ENCODE peak calls at places on chromosome 16, in nine cellular contexts. J, W, K, A, F, L, M, C and T are unnamed samples.

GRCh38 chr16:3012828-3013420 is at the start of gene CLDN9:
- DNase-seq in M (no peak), K (no peak), F (peak), W (peak), L (no peak), A (no peak), J (no peak), C (no peak), T (no peak)

GRCh38 chr16:82384897-82385296 is 214.9 kb upstream of the MPHOSPH6 start:
- DNase-seq in A (no peak), M (no peak), K (no peak), J (no peak), L (no peak), C (no peak), W (no peak), F (no peak), T (no peak)

GRCh38 chr16:881219-882097 is 80.9 kb upstream of the GNG13 start:
- DNase-seq in M (no peak), L (no peak), F (no peak), W (no peak), C (no peak), J (no peak), A (no peak), K (no peak), T (no peak)

GRCh38 chr16:87636050-87636684 is 33.9 kb downstream of the JPH3 start:
- DNase-seq in K (peak), J (peak), C (peak), L (peak), F (peak), A (peak), W (peak), M (peak), T (peak)

GRCh38 chr16:3274490-3274889 is 8.8 kb upstream of the ZNF263 start:
- DNase-seq in A (no peak), W (no peak), L (no peak), J (no peak), K (peak), F (peak), M (no peak), C (no peak), T (peak)

GRCh38 chr16:87414251-87414680 is 22.1 kb downstream of the MAP1LC3B start:
- DNase-seq in W (no peak), K (no peak), C (no peak), M (no peak), J (no peak), F (peak), L (peak), A (peak), T (no peak)

GRCh38 chr16:89319883-89320716 is 102.6 kb downstream of the ZNF778 start:
- DNase-seq in C (peak), M (no peak), L (no peak), F (peak), W (peak), A (no peak), K (peak), J (peak), T (peak)

GRCh38 chr16:24668481-24669001 is 60.9 kb upstream of the TNRC6A start:
- DNase-seq in J (peak), L (no peak), F (no peak), M (no peak), C (peak), K (peak), A (no peak), W (no peak), T (peak)

GRCh38 chr16:57665541-57665940 is 2.6 kb upstream of the ADGRG3 start:
- DNase-seq in J (no peak), W (no peak), C (no peak), K (no peak), L (no peak), A (no peak), F (no peak), M (no peak), T (no peak)

GRCh38 chr16:69057400-69058378 is 47.8 kb upstream of the HAS3 start:
- DNase-seq in A (no peak), W (no peak), J (peak), C (peak), L (no peak), K (peak), M (peak), F (peak), T (peak)

GRCh38 chr16:65910291-65910690 is 456.2 kb upstream of the CDH5 start:
- DNase-seq in F (no peak), W (no peak), J (no peak), M (no peak), L (no peak), A (no peak), K (no peak), C (no peak), T (no peak)

GRCh38 chr16:3881499-3881995 is 1.0 kb upstream of the CREBBP start:
- DNase-seq in M (no peak), J (no peak), K (no peak), A (no peak), L (peak), C (no peak), F (no peak), W (no peak), T (no peak)

GRCh38 chr16:46733319-46733830 is 14.8 kb downstream of the MYLK3 start:
- DNase-seq in A (no peak), M (no peak), K (no peak), J (no peak), F (no peak), W (no peak), L (no peak), C (no peak), T (no peak)

GRCh38 chr16:67697813-67698212 is 21.3 kb downstream of the GFOD2 start:
- DNase-seq in L (no peak), J (no peak), W (no peak), M (no peak), K (no peak), C (no peak), F (no peak), A (no peak), T (no peak)

GRCh38 chr16:89593841-89594240 is 18.3 kb downstream of the CPNE7 start:
- DNase-seq in M (no peak), W (no peak), L (no peak), F (no peak), A (no peak), K (no peak), C (no peak), J (no peak), T (no peak)

GRCh38 chr16:23504076-23504452 is 6.2 kb downstream of the GGA2 start:
- DNase-seq in C (no peak), W (no peak), M (no peak), A (no peak), K (peak), L (no peak), F (peak), J (peak), T (no peak)

GRCh38 chr16:4375717-4376116 is 4.1 kb downstream of the VASN start:
- DNase-seq in F (no peak), A (no peak), M (no peak), J (no peak), L (no peak), K (no peak), C (no peak), W (no peak), T (no peak)

GRCh38 chr16:2035431-2036199 is 8.9 kb downstream of the NHERF2 start:
- DNase-seq in W (no peak), M (no peak), A (no peak), L (peak), J (peak), K (peak), C (no peak), F (peak), T (peak)

GRCh38 chr16:1906052-1906845 is 12.0 kb downstream of the HS3ST6 start:
- DNase-seq in C (no peak), L (no peak), M (no peak), J (no peak), K (no peak), F (no peak), A (no peak), W (peak), T (no peak)

GRCh38 chr16:1194665-1195392 is 30.2 kb downstream of the TPSG1 start:
- DNase-seq in L (no peak), W (no peak), K (no peak), M (no peak), J (no peak), C (peak), A (no peak), F (no peak), T (no peak)

GRCh38 chr16:2428051-2428786 is 1.0 kb upstream of the CCNF start:
- DNase-seq in M (no peak), W (peak), K (no peak), L (peak), A (no peak), C (no peak), F (peak), J (peak), T (no peak)

GRCh38 chr16:61148930-61149329 is 887.3 kb downstream of the CDH8 start:
- DNase-seq in C (no peak), J (no peak), F (no peak), A (no peak), M (no peak), K (no peak), W (no peak), L (no peak), T (peak)

GRCh38 chr16:11145173-11145820 is 110.7 kb downstream of the SOCS1 start:
- DNase-seq in W (peak), F (no peak), J (no peak), K (no peak), M (no peak), C (no peak), L (no peak), A (no peak), T (no peak)

GRCh38 chr16:23435500-23435899 is 17.5 kb downstream of the COG7 start:
- DNase-seq in C (peak), K (no peak), W (peak), A (peak), J (peak), L (no peak), M (no peak), F (peak), T (peak)

GRCh38 chr16:68265078-68265925 is 976 bp downstream of the SLC7A6 start:
- DNase-seq in L (no peak), W (peak), J (peak), M (peak), F (peak), C (peak), K (peak), A (no peak), T (peak)

GRCh38 chr16:11407047-11407982 is 62.1 kb downstream of the RMI2 start:
- DNase-seq in J (peak), C (peak), M (no peak), K (peak), W (no peak), A (no peak), F (peak), L (peak), T (peak)

GRCh38 chr16:4496305-4496704 is 20.1 kb downstream of the HMOX2 start:
- DNase-seq in C (no peak), F (peak), M (no peak), K (peak), L (no peak), W (no peak), J (no peak), A (no peak), T (no peak)

GRCh38 chr16:57470683-57471082 is 8.2 kb downstream of the POLR2C start:
- DNase-seq in J (peak), F (no peak), W (peak), L (peak), K (no peak), C (peak), M (no peak), A (no peak), T (no peak)

GRCh38 chr16:47142469-47143328 is 1.0 kb downstream of the NETO2 start:
- DNase-seq in A (peak), M (no peak), K (peak), C (peak), W (peak), L (peak), F (peak), J (peak), T (peak)

GRCh38 chr16:2040450-2041105 is 7.1 kb downstream of the NTHL1 start:
- DNase-seq in A (no peak), L (peak), M (no peak), F (peak), W (no peak), J (no peak), C (no peak), K (no peak), T (no peak)

GRCh38 chr16:58026705-58027340 is 1.3 kb downstream of the MMP15 start:
- DNase-seq in C (no peak), J (no peak), A (no peak), M (no peak), L (peak), F (no peak), K (no peak), W (peak), T (peak)

GRCh38 chr16:48383204-48383876 is 1.9 kb downstream of the SIAH1 start:
- DNase-seq in A (no peak), W (no peak), M (no peak), L (no peak), C (no peak), K (no peak), F (no peak), J (peak), T (no peak)

GRCh38 chr16:57023541-57024249 is 34.3 kb downstream of the NLRC5 start:
- DNase-seq in J (no peak), M (no peak), L (no peak), W (no peak), C (no peak), F (no peak), A (no peak), K (no peak), T (no peak)

GRCh38 chr16:57128787-57129389 is 36.5 kb downstream of the CPNE2 start:
- DNase-seq in A (no peak), W (no peak), L (no peak), F (no peak), J (no peak), C (no peak), K (no peak), M (no peak), T (no peak)

GRCh38 chr16:12551530-12551929 is 252.2 kb downstream of the CPPED1 start:
- DNase-seq in C (no peak), W (no peak), K (no peak), M (no peak), F (no peak), A (no peak), L (no peak), J (no peak), T (no peak)

GRCh38 chr16:75506567-75506966 is 11.3 kb upstream of the CHST6 start:
- DNase-seq in M (no peak), K (peak), L (no peak), F (peak), A (no peak), C (peak), J (peak), W (no peak), T (peak)

GRCh38 chr16:1428511-1428910 is 2.4 kb upstream of the PERCC1 start:
- DNase-seq in K (no peak), J (peak), C (no peak), A (no peak), L (no peak), F (no peak), M (no peak), W (no peak), T (no peak)

GRCh38 chr16:80511824-80512223 is 29.0 kb upstream of the DYNLRB2 start:
- DNase-seq in K (no peak), L (no peak), F (no peak), A (no peak), M (no peak), C (no peak), J (no peak), W (no peak), T (no peak)

DNA sequence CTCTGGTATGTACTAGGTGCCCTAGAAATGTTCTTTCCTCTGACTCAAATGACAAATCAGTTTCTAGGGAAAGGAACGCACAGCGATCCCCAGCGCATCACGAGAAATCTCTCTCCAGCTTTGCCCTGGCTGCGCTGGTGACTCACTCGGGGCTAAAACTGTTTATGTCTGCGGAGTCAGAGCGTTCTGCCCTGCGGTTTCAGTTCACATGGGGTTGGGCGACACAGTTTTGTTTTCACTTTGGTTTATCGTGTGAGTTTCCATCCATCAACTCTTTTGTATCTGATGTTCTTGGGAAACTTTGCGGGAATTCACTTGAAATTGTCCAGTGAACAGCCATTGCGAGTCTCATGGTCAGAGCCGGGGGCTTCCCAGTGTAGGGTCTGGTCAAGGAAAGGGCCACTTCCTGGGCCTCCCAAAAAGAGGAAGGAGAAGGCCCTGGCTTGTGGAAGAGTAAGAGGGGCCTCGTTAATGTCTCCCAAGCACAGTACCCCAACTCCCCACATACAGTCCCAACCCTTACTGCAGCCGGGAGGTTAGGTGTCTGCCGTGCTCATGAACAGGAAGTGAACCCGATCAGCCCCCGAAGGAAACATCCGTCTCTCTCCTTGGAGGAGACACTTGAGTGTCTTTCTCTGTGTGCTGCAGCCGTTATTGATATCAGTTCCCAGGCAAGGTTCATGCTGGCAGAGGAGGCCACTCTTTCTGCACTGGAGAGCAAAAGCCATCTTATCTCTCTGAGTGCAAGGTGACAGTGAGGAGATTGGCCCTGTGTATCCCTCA is 643.2 kb downstream of the WWOX start:
- DNase-seq in A (no peak), F (no peak), C (peak), L (peak), J (no peak), M (no peak), W (no peak), K (peak), T (no peak)
- H3K4me3 ChIP-seq in A (no peak), F (no peak), C (no peak), L (no peak), J (no peak), M (no peak), W (peak), K (no peak), T (no peak)

GRCh38 chr16:84822990-84823389 is 3.2 kb downstream of the CRISPLD2 start:
- DNase-seq in F (no peak), A (no peak), C (no peak), L (no peak), W (no peak), J (no peak), K (no peak), M (no peak), T (no peak)
- H3K4me3 ChIP-seq in F (no peak), A (no peak), C (no peak), L (peak), W (no peak), J (no peak), K (no peak), M (no peak), T (no peak)

DNA sequence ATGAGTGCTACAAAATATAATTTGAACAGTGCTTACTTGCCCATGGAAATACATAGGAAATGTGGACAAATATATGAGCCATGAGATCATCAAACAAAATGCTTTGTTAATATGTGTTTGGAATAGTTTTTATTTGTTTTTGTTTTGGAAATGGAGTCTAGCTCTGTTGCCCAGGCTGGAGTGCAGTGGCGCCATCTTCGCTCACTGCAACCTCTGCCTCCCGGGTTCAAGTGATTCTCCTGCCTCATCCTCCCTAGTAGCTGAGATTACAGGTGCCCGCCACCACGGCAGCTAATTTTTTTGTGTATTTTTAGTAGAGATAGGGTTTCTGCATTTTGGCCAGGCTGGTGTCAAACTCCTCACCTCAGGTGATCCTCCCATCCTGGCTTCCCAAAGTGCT is 2.8 kb downstream of the CNEP1R1 start:
- DNase-seq in F (no peak), K (no peak), M (no peak), L (no peak), A (no peak), J (no peak), C (no peak), W (no peak), T (no peak)
- H3K4me3 ChIP-seq in F (no peak), K (no peak), M (no peak), L (no peak), A (no peak), J (no peak), C (no peak), W (no peak), T (no peak)

DNA sequence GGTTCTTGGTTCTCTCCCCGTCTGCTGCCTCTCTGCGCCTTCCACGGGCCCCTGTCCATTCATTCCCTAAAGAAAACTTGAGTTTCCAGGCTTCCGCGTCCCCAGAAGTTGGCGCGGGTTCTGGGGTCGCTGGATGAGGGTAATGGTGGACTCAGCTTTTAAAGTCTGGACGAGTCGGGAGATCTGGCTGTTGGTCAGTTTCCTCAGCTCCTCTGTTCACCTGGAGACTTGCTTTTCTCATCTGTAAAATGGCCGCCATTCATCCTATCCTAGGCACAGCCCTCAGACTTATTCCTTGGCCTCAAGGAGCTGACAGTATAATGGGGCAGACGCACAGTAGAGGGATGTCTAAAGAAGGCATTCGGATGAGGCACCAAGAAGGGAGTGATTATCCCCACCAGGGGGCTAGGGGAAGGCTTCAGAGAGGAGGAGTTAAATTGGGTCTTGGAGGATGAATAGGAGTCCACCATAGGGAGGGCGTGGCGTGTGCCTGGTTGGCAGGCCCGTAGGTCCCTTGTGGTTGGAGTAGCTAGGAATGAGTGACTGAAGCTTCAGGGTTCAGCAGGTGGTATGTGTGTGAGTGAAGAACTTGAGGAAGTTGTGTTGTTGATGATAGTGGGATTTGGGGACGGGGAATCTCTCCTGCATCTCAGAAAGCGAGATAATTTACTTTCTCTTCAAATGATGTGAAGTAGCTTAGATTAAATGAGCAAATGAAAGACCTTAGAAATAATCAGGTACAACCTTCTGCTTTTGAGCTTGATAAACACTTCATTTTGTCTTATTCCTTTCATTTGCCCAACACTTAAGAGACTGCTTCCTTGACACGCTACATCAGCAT is 655 bp downstream of the VPS35L start:
- DNase-seq in L (peak), J (peak), F (peak), M (no peak), C (no peak), A (no peak), W (no peak), K (peak), T (peak)
- H3K4me3 ChIP-seq in L (peak), J (peak), F (peak), M (peak), C (peak), A (peak), W (peak), K (peak), T (peak)

GRCh38 chr16:86398201-86398600 is 112.1 kb upstream of the FOXF1 start:
- DNase-seq in M (no peak), W (no peak), C (no peak), K (peak), A (no peak), F (no peak), L (no peak), J (no peak), T (no peak)

GRCh38 chr16:86396918-86397317 is 113.4 kb upstream of the FOXF1 start:
- DNase-seq in L (no peak), W (no peak), K (peak), A (no peak), C (no peak), F (peak), M (peak), J (peak), T (peak)

GRCh38 chr16:86396318-86396882 is 113.9 kb upstream of the FOXF1 start:
- DNase-seq in F (no peak), J (peak), K (peak), A (no peak), W (no peak), C (no peak), L (no peak), M (no peak), T (peak)

GRCh38 chr16:86401119-86401518 is 109.2 kb upstream of the FOXF1 start:
- DNase-seq in M (no peak), F (no peak), A (no peak), J (no peak), K (no peak), C (no peak), L (no peak), W (no peak), T (no peak)

GRCh38 chr16:86398622-86399021 is 111.7 kb upstream of the FOXF1 start:
- DNase-seq in W (no peak), F (no peak), K (peak), A (no peak), M (no peak), C (no peak), J (peak), L (no peak), T (no peak)
- H3K4me3 ChIP-seq in W (no peak), F (no peak), K (no peak), A (no peak), M (no peak), C (no peak), J (no peak), L (no peak), T (no peak)